ENCODE peak calls at places on chromosomes 5 and 9, in six cellular contexts. One of them, this sample, is unnamed.

GRCh38 chr5:151670074-151670686 is 16.5 kb downstream of the SPARC start:
- DNase-seq in GM12891: no peak
- DNase-seq in T-helper 1 cell: no peak
- DNase-seq in upper lobe of right lung: no peak
- DNase-seq in glomerular endothelial cell: no peak
- DNase-seq in kidney: no peak
- DNase-seq in this sample: no peak

GRCh38 chr9:35940474-35941467 is 17.2 kb downstream of the OR2S2 start:
- DNase-seq in GM12891: no peak
- DNase-seq in T-helper 1 cell: no peak
- DNase-seq in upper lobe of right lung: no peak
- DNase-seq in glomerular endothelial cell: no peak
- DNase-seq in kidney: no peak
- DNase-seq in this sample: no peak

GRCh38 chr9:127174386-127175318 is 52.2 kb upstream of the ANGPTL2 start:
- DNase-seq in GM12891: no peak
- DNase-seq in T-helper 1 cell: no peak
- DNase-seq in upper lobe of right lung: peak
- DNase-seq in glomerular endothelial cell: no peak
- DNase-seq in kidney: peak
- DNase-seq in this sample: no peak

GRCh38 chr5:50583621-50584020 is 82.8 kb upstream of the PARP8 start:
- DNase-seq in GM12891: no peak
- DNase-seq in T-helper 1 cell: no peak
- DNase-seq in upper lobe of right lung: no peak
- DNase-seq in glomerular endothelial cell: no peak
- DNase-seq in kidney: no peak
- DNase-seq in this sample: no peak

GRCh38 chr5:168366124-168366523 is 74.7 kb downstream of the WWC1 start:
- DNase-seq in GM12891: no peak
- DNase-seq in T-helper 1 cell: no peak
- DNase-seq in upper lobe of right lung: no peak
- DNase-seq in glomerular endothelial cell: no peak
- DNase-seq in kidney: no peak
- DNase-seq in this sample: no peak

GRCh38 chr5:156473271-156473935 is 146.4 kb downstream of the SGCD start:
- DNase-seq in GM12891: no peak
- DNase-seq in T-helper 1 cell: no peak
- DNase-seq in upper lobe of right lung: no peak
- DNase-seq in glomerular endothelial cell: no peak
- DNase-seq in kidney: no peak
- DNase-seq in this sample: no peak

GRCh38 chr5:67105270-67105669 is 91.3 kb downstream of the CD180 start:
- DNase-seq in GM12891: no peak
- DNase-seq in T-helper 1 cell: no peak
- DNase-seq in upper lobe of right lung: no peak
- DNase-seq in glomerular endothelial cell: no peak
- DNase-seq in kidney: no peak
- DNase-seq in this sample: no peak

GRCh38 chr5:157471709-157472108 is 11.7 kb downstream of the NIPAL4 start:
- DNase-seq in GM12891: no peak
- DNase-seq in T-helper 1 cell: no peak
- DNase-seq in upper lobe of right lung: no peak
- DNase-seq in glomerular endothelial cell: no peak
- DNase-seq in kidney: no peak
- DNase-seq in this sample: no peak

GRCh38 chr9:124779368-124780059 is 2.6 kb downstream of the OLFML2A start:
- DNase-seq in GM12891: no peak
- DNase-seq in T-helper 1 cell: no peak
- DNase-seq in upper lobe of right lung: peak
- DNase-seq in glomerular endothelial cell: no peak
- DNase-seq in kidney: peak
- DNase-seq in this sample: peak

GRCh38 chr9:107733530-107733907 is 243.9 kb upstream of the KLF4 start:
- DNase-seq in GM12891: no peak
- DNase-seq in T-helper 1 cell: no peak
- DNase-seq in upper lobe of right lung: no peak
- DNase-seq in glomerular endothelial cell: no peak
- DNase-seq in kidney: peak
- DNase-seq in this sample: no peak

GRCh38 chr5:96252596-96252995 is 180.5 kb downstream of the PCSK1 start:
- DNase-seq in GM12891: no peak
- DNase-seq in T-helper 1 cell: no peak
- DNase-seq in upper lobe of right lung: no peak
- DNase-seq in glomerular endothelial cell: no peak
- DNase-seq in kidney: no peak
- DNase-seq in this sample: no peak

GRCh38 chr5:154611341-154611767 is 133.3 kb upstream of the HAND1 start:
- DNase-seq in GM12891: no peak
- DNase-seq in T-helper 1 cell: no peak
- DNase-seq in upper lobe of right lung: no peak
- DNase-seq in glomerular endothelial cell: no peak
- DNase-seq in kidney: no peak
- DNase-seq in this sample: no peak

GRCh38 chr5:36528588-36528987 is 77.8 kb upstream of the SLC1A3 start:
- DNase-seq in GM12891: no peak
- DNase-seq in T-helper 1 cell: no peak
- DNase-seq in upper lobe of right lung: no peak
- DNase-seq in glomerular endothelial cell: no peak
- DNase-seq in kidney: no peak
- DNase-seq in this sample: no peak

GRCh38 chr9:75623462-75623861 is 267.0 kb upstream of the PCSK5 start:
- DNase-seq in GM12891: no peak
- DNase-seq in T-helper 1 cell: no peak
- DNase-seq in upper lobe of right lung: no peak
- DNase-seq in glomerular endothelial cell: no peak
- DNase-seq in kidney: no peak
- DNase-seq in this sample: no peak

GRCh38 chr9:77807295-77807694 is 159.2 kb upstream of the GNA14 start:
- DNase-seq in GM12891: no peak
- DNase-seq in T-helper 1 cell: no peak
- DNase-seq in upper lobe of right lung: no peak
- DNase-seq in glomerular endothelial cell: peak
- DNase-seq in kidney: no peak
- DNase-seq in this sample: no peak

GRCh38 chr9:93576296-93577044 is at the start of gene PHF2:
- DNase-seq in GM12891: peak
- DNase-seq in T-helper 1 cell: no peak
- DNase-seq in upper lobe of right lung: peak
- DNase-seq in glomerular endothelial cell: no peak
- DNase-seq in kidney: peak
- DNase-seq in this sample: no peak

GRCh38 chr9:99556998-99557397 is 264.7 kb upstream of the NR4A3 start:
- DNase-seq in GM12891: no peak
- DNase-seq in T-helper 1 cell: no peak
- DNase-seq in upper lobe of right lung: no peak
- DNase-seq in glomerular endothelial cell: no peak
- DNase-seq in kidney: no peak
- DNase-seq in this sample: no peak

GRCh38 chr5:132261881-132262845 is 4.7 kb downstream of the PDLIM4 start:
- DNase-seq in GM12891: no peak
- DNase-seq in T-helper 1 cell: no peak
- DNase-seq in upper lobe of right lung: no peak
- DNase-seq in glomerular endothelial cell: no peak
- DNase-seq in kidney: no peak
- DNase-seq in this sample: no peak

GRCh38 chr5:1014781-1015221 is 6.2 kb downstream of the NKD2 start:
- DNase-seq in GM12891: no peak
- DNase-seq in T-helper 1 cell: no peak
- DNase-seq in upper lobe of right lung: no peak
- DNase-seq in glomerular endothelial cell: no peak
- DNase-seq in kidney: peak
- DNase-seq in this sample: no peak

GRCh38 chr5:135695656-135696055 is 116.9 kb upstream of the CXCL14 start:
- DNase-seq in GM12891: no peak
- DNase-seq in T-helper 1 cell: no peak
- DNase-seq in upper lobe of right lung: no peak
- DNase-seq in glomerular endothelial cell: no peak
- DNase-seq in kidney: no peak
- DNase-seq in this sample: no peak

GRCh38 chr5:80125962-80126480 is 90.9 kb downstream of the THBS4 start:
- DNase-seq in GM12891: no peak
- DNase-seq in T-helper 1 cell: no peak
- DNase-seq in upper lobe of right lung: no peak
- DNase-seq in glomerular endothelial cell: no peak
- DNase-seq in kidney: no peak
- DNase-seq in this sample: no peak

GRCh38 chr5:169408166-169408565 is 107.2 kb upstream of the SLIT3 start:
- DNase-seq in GM12891: no peak
- DNase-seq in T-helper 1 cell: no peak
- DNase-seq in upper lobe of right lung: no peak
- DNase-seq in glomerular endothelial cell: no peak
- DNase-seq in kidney: no peak
- DNase-seq in this sample: no peak

GRCh38 chr5:129431406-129431805 is 28.7 kb upstream of the ADAMTS19 start:
- DNase-seq in GM12891: no peak
- DNase-seq in T-helper 1 cell: no peak
- DNase-seq in upper lobe of right lung: no peak
- DNase-seq in glomerular endothelial cell: no peak
- DNase-seq in kidney: no peak
- DNase-seq in this sample: no peak